ENCODE peak calls at places on chromosome 16, in four cellular contexts. One of them, this sample, is unnamed.

GRCh38 chr16:88479795-88480760 is 27.0 kb downstream of the ZFPM1 start:
- DNase-seq in A549: no peak
- DNase-seq in HepG2: no peak
- DNase-seq in K562: no peak
- DNase-seq in this sample: no peak

GRCh38 chr16:714558-715447 is at the start of gene METRN:
- DNase-seq in A549: peak
- DNase-seq in HepG2: peak
- DNase-seq in K562: peak
- DNase-seq in this sample: peak

GRCh38 chr16:35711435-35711834 is 2252.0 kb downstream of the TP53TG3F start:
- DNase-seq in A549: no peak
- DNase-seq in HepG2: no peak
- DNase-seq in K562: no peak
- DNase-seq in this sample: no peak

GRCh38 chr16:82639666-82640336 is 13.0 kb downstream of the CDH13 start:
- DNase-seq in A549: peak
- DNase-seq in HepG2: peak
- DNase-seq in K562: peak
- DNase-seq in this sample: peak

GRCh38 chr16:58620396-58620795 is 9.2 kb downstream of the CNOT1 start:
- DNase-seq in A549: no peak
- DNase-seq in HepG2: no peak
- DNase-seq in K562: no peak
- DNase-seq in this sample: no peak

GRCh38 chr16:2966803-2967184 is 2.4 kb upstream of the PAQR4 start:
- DNase-seq in A549: no peak
- DNase-seq in HepG2: no peak
- DNase-seq in K562: no peak
- DNase-seq in this sample: no peak

GRCh38 chr16:10981697-10982216 is 37.4 kb downstream of the CLEC16A start:
- DNase-seq in A549: peak
- DNase-seq in HepG2: peak
- DNase-seq in K562: no peak
- DNase-seq in this sample: no peak

GRCh38 chr16:7303677-7304200 is 28.9 kb upstream of the RBFOX1 start:
- DNase-seq in A549: no peak
- DNase-seq in HepG2: no peak
- DNase-seq in K562: no peak
- DNase-seq in this sample: no peak

GRCh38 chr16:73124097-73124652 is 76.2 kb upstream of the ZFHX3 start:
- DNase-seq in A549: no peak
- DNase-seq in HepG2: no peak
- DNase-seq in K562: no peak
- DNase-seq in this sample: peak

GRCh38 chr16:87556941-87557459 is 45.3 kb upstream of the JPH3 start:
- DNase-seq in A549: no peak
- DNase-seq in HepG2: no peak
- DNase-seq in K562: no peak
- DNase-seq in this sample: peak

GRCh38 chr16:1159973-1160772 is 7.3 kb downstream of the CACNA1H start:
- DNase-seq in A549: no peak
- DNase-seq in HepG2: peak
- DNase-seq in K562: peak
- DNase-seq in this sample: no peak

GRCh38 chr16:10594312-10594950 is 14.0 kb upstream of the EMP2 start:
- DNase-seq in A549: no peak
- DNase-seq in HepG2: no peak
- DNase-seq in K562: no peak
- DNase-seq in this sample: no peak

GRCh38 chr16:87117936-87118335 is 199.3 kb downstream of the C16orf95 start:
- DNase-seq in A549: no peak
- DNase-seq in HepG2: no peak
- DNase-seq in K562: no peak
- DNase-seq in this sample: no peak

GRCh38 chr16:80738521-80738920 is 65.9 kb downstream of the CDYL2 start:
- DNase-seq in A549: no peak
- DNase-seq in HepG2: no peak
- DNase-seq in K562: no peak
- DNase-seq in this sample: no peak
- TF ChIP-seq MAFK in A549: no peak
- TF ChIP-seq MAFK in HepG2: no peak
- TF ChIP-seq MAFK in K562: no peak
- TF ChIP-seq MAFK in this sample: no peak

GRCh38 chr16:68590201-68590994 is 51.3 kb downstream of the ZFP90 start:
- DNase-seq in A549: peak
- DNase-seq in HepG2: peak
- DNase-seq in K562: peak
- DNase-seq in this sample: peak

GRCh38 chr16:68596266-68596665 is 48.8 kb upstream of the CDH3 start:
- DNase-seq in A549: no peak
- DNase-seq in HepG2: no peak
- DNase-seq in K562: no peak
- DNase-seq in this sample: no peak

GRCh38 chr16:68592466-68593337 is 52.4 kb upstream of the CDH3 start:
- DNase-seq in A549: peak
- DNase-seq in HepG2: peak
- DNase-seq in K562: no peak
- DNase-seq in this sample: no peak
- TF ChIP-seq CTCF in A549: no peak
- TF ChIP-seq CTCF in HepG2: peak
- TF ChIP-seq CTCF in K562: peak
- TF ChIP-seq CTCF in this sample: peak

GRCh38 chr16:14345512-14346115 is 274.5 kb downstream of the MRTFB start:
- DNase-seq in A549: no peak
- DNase-seq in HepG2: peak
- DNase-seq in K562: no peak
- DNase-seq in this sample: no peak

GRCh38 chr16:14344945-14345344 is 273.8 kb downstream of the MRTFB start:
- DNase-seq in A549: no peak
- DNase-seq in HepG2: no peak
- DNase-seq in K562: no peak
- DNase-seq in this sample: no peak

GRCh38 chr16:14346278-14347142 is 275.4 kb downstream of the MRTFB start:
- DNase-seq in A549: no peak
- DNase-seq in HepG2: peak
- DNase-seq in K562: no peak
- DNase-seq in this sample: no peak

GRCh38 chr16:14341324-14342225 is 270.5 kb downstream of the MRTFB start:
- DNase-seq in A549: no peak
- DNase-seq in HepG2: no peak
- DNase-seq in K562: no peak
- DNase-seq in this sample: no peak

DNA sequence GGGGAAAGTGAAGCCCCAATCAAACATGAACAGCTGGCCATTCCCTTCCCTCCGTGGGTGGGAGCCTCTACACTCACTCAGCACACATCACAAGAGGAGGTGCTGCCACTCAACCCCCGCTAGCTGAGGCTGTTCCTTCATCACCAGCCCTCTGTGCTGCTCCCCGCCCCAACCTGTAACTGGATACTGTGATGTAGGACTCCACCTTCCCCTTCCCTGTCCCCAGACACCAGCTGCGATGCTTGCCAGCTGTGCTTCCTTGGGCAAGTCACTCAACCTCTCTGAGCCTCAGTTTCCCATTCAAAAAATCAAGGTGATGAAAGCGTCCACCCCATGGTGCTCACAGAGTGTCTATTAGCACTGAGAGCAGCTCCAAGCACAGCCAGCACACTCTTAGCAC is 273.2 kb downstream of the MRTFB start:
- DNase-seq in A549: no peak
- DNase-seq in HepG2: no peak
- DNase-seq in K562: peak
- DNase-seq in this sample: peak
- TF ChIP-seq MAZ in A549: no peak
- TF ChIP-seq MAZ in HepG2: no peak
- TF ChIP-seq MAZ in K562: no peak
- TF ChIP-seq MAZ in this sample: no peak

GRCh38 chr16:29848420-29849297 is 14.4 kb downstream of the CDIPT start:
- DNase-seq in A549: peak
- DNase-seq in HepG2: peak
- DNase-seq in K562: peak
- DNase-seq in this sample: peak
- TF ChIP-seq MAFK in A549: no peak
- TF ChIP-seq MAFK in HepG2: no peak
- TF ChIP-seq MAFK in K562: no peak
- TF ChIP-seq MAFK in this sample: no peak

GRCh38 chr16:80527297-80527696 is 13.5 kb upstream of the DYNLRB2 start:
- DNase-seq in A549: peak
- DNase-seq in HepG2: peak
- DNase-seq in K562: no peak
- DNase-seq in this sample: peak
- TF ChIP-seq CTCF in A549: peak
- TF ChIP-seq CTCF in HepG2: peak
- TF ChIP-seq CTCF in K562: peak
- TF ChIP-seq CTCF in this sample: peak

DNA sequence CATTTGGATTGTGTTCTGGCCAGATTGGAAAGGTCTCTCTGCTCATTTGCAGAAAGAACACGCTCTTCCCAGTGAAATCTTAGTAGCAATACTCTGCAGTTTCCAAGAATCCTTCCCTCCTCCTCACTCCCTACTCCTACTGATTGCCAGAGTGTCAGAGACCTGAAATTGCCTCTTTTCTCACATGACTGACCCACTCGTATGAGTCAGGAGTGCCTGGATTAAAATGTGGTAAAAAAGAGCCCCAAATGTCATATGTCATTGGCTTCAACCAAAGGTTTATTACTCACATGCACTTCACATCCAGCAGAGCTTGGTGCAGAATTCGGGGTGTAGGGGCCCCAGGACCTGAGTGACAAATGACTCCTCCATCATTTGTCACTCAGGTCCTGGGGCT is 39.7 kb upstream of the IRX3 start:
- DNase-seq in A549: no peak
- DNase-seq in HepG2: no peak
- DNase-seq in K562: no peak
- DNase-seq in this sample: no peak
- TF ChIP-seq MAZ in A549: no peak
- TF ChIP-seq MAZ in HepG2: no peak
- TF ChIP-seq MAZ in K562: no peak
- TF ChIP-seq MAZ in this sample: no peak

DNA sequence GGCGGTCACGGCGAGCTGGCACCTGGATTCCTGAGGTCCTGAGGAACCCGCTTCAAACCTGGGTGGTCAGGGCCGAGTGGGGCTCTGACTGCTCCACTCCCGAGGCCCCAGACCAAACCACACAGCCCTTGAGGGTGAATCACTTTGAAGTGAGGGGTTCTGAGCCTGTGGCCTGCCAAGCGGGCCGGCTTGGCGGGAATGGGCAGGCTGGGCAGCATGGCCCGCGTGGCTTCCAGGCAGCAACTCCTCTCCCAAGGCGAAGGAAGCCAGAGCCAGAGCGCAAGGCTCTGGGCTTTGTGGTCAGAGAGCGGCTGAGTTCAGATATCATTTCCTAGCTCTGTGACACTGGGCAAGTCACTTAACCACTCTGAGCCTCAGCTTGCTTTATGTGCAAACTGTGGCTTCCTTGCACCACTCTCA is 42.7 kb downstream of the CMIP start:
- DNase-seq in A549: no peak
- DNase-seq in HepG2: no peak
- DNase-seq in K562: no peak
- DNase-seq in this sample: no peak
- TF ChIP-seq MAFK in A549: no peak
- TF ChIP-seq MAFK in HepG2: no peak
- TF ChIP-seq MAFK in K562: no peak
- TF ChIP-seq MAFK in this sample: no peak

DNA sequence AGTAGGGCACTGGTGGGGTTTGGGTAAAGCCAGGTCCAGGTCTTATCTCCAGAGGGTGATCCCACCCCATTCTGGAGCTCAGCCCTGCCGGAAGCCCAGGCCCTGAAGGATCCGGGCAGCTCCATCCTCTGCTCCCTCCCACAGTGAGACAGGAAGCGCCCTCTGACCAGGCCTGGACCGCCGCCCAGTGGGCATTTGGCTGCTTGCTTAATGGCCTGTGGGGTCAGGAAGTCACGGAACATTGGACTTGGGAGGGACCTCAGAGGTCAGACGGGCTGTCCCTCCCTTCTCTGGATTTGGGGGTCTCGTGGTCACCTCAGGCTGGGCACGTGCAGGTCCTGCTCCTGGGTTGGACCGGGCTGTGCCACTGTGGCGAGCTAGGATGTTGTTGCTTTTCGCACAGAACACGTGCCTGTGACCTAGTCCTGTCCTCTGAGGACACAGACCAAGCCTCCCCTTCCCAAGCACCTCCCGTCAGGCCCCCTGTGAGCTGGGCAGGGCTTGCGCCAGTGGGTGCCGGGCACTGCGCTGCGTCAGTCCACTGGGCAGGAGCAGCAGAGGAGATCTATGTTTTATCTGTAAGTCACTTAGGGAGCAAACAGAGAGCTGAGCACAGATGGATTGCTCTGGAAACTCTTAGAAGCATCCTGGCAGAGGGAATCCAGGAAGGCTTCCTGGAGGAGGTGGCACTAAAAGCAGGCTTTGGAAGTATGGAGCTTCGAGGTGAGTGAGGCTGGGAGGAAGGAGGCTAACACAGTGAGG is 49.4 kb upstream of the GSE1 start:
- DNase-seq in A549: peak
- DNase-seq in HepG2: peak
- DNase-seq in K562: peak
- DNase-seq in this sample: peak
- TF ChIP-seq CTCF in A549: peak
- TF ChIP-seq CTCF in HepG2: peak
- TF ChIP-seq CTCF in K562: peak
- TF ChIP-seq CTCF in this sample: no peak

GRCh38 chr16:57611184-57611583 is 17.2 kb upstream of the ADGRG1 start:
- DNase-seq in A549: peak
- DNase-seq in HepG2: no peak
- DNase-seq in K562: no peak
- DNase-seq in this sample: peak
- TF ChIP-seq MAZ in A549: no peak
- TF ChIP-seq MAZ in HepG2: no peak
- TF ChIP-seq MAZ in K562: no peak
- TF ChIP-seq MAZ in this sample: no peak